ENCODE peak calls at places on chromosomes 3 and 15, in nine cellular contexts. One of them, this sample, is unnamed.

GRCh38 chr3:125401402-125401801 is 26.3 kb upstream of the ZNF148 start:
- DNase-seq in putamen: no peak
- DNase-seq in ELR: peak
- DNase-seq in activated T-cell treated with anti-CD3 and anti-CD28 coated beads for 1 hour: no peak
- DNase-seq in heart right ventricle: no peak
- DNase-seq in GOT3: no peak
- DNase-seq in ELF-1: no peak
- DNase-seq in AG20443: peak
- DNase-seq in SJSA1: peak
- DNase-seq in this sample: no peak

GRCh38 chr15:70054366-70054765 is 43.4 kb downstream of the TLE3 start:
- DNase-seq in putamen: no peak
- DNase-seq in ELR: no peak
- DNase-seq in activated T-cell treated with anti-CD3 and anti-CD28 coated beads for 1 hour: no peak
- DNase-seq in heart right ventricle: no peak
- DNase-seq in GOT3: no peak
- DNase-seq in ELF-1: no peak
- DNase-seq in AG20443: no peak
- DNase-seq in SJSA1: no peak
- DNase-seq in this sample: no peak

GRCh38 chr15:85129881-85130280 is 148.2 kb downstream of the PDE8A start:
- DNase-seq in putamen: no peak
- DNase-seq in ELR: no peak
- DNase-seq in activated T-cell treated with anti-CD3 and anti-CD28 coated beads for 1 hour: no peak
- DNase-seq in heart right ventricle: no peak
- DNase-seq in GOT3: no peak
- DNase-seq in ELF-1: no peak
- DNase-seq in AG20443: no peak
- DNase-seq in SJSA1: no peak
- DNase-seq in this sample: no peak

GRCh38 chr3:30520695-30521094 is 85.7 kb upstream of the TGFBR2 start:
- DNase-seq in putamen: no peak
- DNase-seq in ELR: no peak
- DNase-seq in activated T-cell treated with anti-CD3 and anti-CD28 coated beads for 1 hour: no peak
- DNase-seq in heart right ventricle: no peak
- DNase-seq in GOT3: no peak
- DNase-seq in ELF-1: no peak
- DNase-seq in AG20443: no peak
- DNase-seq in SJSA1: peak
- DNase-seq in this sample: no peak

GRCh38 chr15:59005579-59005978 is 18.1 kb downstream of the RNF111 start:
- DNase-seq in putamen: no peak
- DNase-seq in ELR: peak
- DNase-seq in activated T-cell treated with anti-CD3 and anti-CD28 coated beads for 1 hour: no peak
- DNase-seq in heart right ventricle: no peak
- DNase-seq in GOT3: no peak
- DNase-seq in ELF-1: no peak
- DNase-seq in AG20443: no peak
- DNase-seq in SJSA1: no peak
- DNase-seq in this sample: no peak

GRCh38 chr3:194090716-194091115 is 45.2 kb upstream of the HES1 start:
- DNase-seq in putamen: no peak
- DNase-seq in ELR: no peak
- DNase-seq in activated T-cell treated with anti-CD3 and anti-CD28 coated beads for 1 hour: no peak
- DNase-seq in heart right ventricle: no peak
- DNase-seq in GOT3: no peak
- DNase-seq in ELF-1: no peak
- DNase-seq in AG20443: no peak
- DNase-seq in SJSA1: no peak
- DNase-seq in this sample: no peak

GRCh38 chr15:98853161-98853560 is 154.4 kb downstream of the PGPEP1L start:
- DNase-seq in putamen: peak
- DNase-seq in ELR: peak
- DNase-seq in activated T-cell treated with anti-CD3 and anti-CD28 coated beads for 1 hour: peak
- DNase-seq in heart right ventricle: peak
- DNase-seq in GOT3: peak
- DNase-seq in ELF-1: peak
- DNase-seq in AG20443: peak
- DNase-seq in SJSA1: peak
- DNase-seq in this sample: peak

GRCh38 chr3:196666001-196666867 is 26.7 kb downstream of the NRROS start:
- DNase-seq in putamen: no peak
- DNase-seq in ELR: peak
- DNase-seq in activated T-cell treated with anti-CD3 and anti-CD28 coated beads for 1 hour: no peak
- DNase-seq in heart right ventricle: no peak
- DNase-seq in GOT3: peak
- DNase-seq in ELF-1: peak
- DNase-seq in AG20443: peak
- DNase-seq in SJSA1: peak
- DNase-seq in this sample: no peak

GRCh38 chr15:90482124-90483011 is 47.4 kb upstream of the CRTC3 start:
- DNase-seq in putamen: peak
- DNase-seq in ELR: peak
- DNase-seq in activated T-cell treated with anti-CD3 and anti-CD28 coated beads for 1 hour: peak
- DNase-seq in heart right ventricle: no peak
- DNase-seq in GOT3: no peak
- DNase-seq in ELF-1: no peak
- DNase-seq in AG20443: peak
- DNase-seq in SJSA1: peak
- DNase-seq in this sample: no peak

GRCh38 chr3:125207507-125207906 is 5.0 kb downstream of the SLC12A8 start:
- DNase-seq in putamen: no peak
- DNase-seq in ELR: no peak
- DNase-seq in activated T-cell treated with anti-CD3 and anti-CD28 coated beads for 1 hour: no peak
- DNase-seq in heart right ventricle: no peak
- DNase-seq in GOT3: no peak
- DNase-seq in ELF-1: no peak
- DNase-seq in AG20443: no peak
- DNase-seq in SJSA1: no peak
- DNase-seq in this sample: no peak

GRCh38 chr3:185645596-185646381 is 59.7 kb downstream of the SENP2 start:
- DNase-seq in putamen: no peak
- DNase-seq in ELR: no peak
- DNase-seq in activated T-cell treated with anti-CD3 and anti-CD28 coated beads for 1 hour: no peak
- DNase-seq in heart right ventricle: no peak
- DNase-seq in GOT3: no peak
- DNase-seq in ELF-1: peak
- DNase-seq in AG20443: no peak
- DNase-seq in SJSA1: no peak
- DNase-seq in this sample: no peak

GRCh38 chr3:86973440-86973839 is 17.5 kb downstream of the VGLL3 start:
- DNase-seq in putamen: no peak
- DNase-seq in ELR: peak
- DNase-seq in activated T-cell treated with anti-CD3 and anti-CD28 coated beads for 1 hour: no peak
- DNase-seq in heart right ventricle: no peak
- DNase-seq in GOT3: no peak
- DNase-seq in ELF-1: no peak
- DNase-seq in AG20443: peak
- DNase-seq in SJSA1: peak
- DNase-seq in this sample: no peak

GRCh38 chr3:159775372-159775961 is 213.2 kb upstream of the IL12A start:
- DNase-seq in putamen: peak
- DNase-seq in ELR: no peak
- DNase-seq in activated T-cell treated with anti-CD3 and anti-CD28 coated beads for 1 hour: no peak
- DNase-seq in heart right ventricle: peak
- DNase-seq in GOT3: no peak
- DNase-seq in ELF-1: peak
- DNase-seq in AG20443: peak
- DNase-seq in SJSA1: peak
- DNase-seq in this sample: no peak

GRCh38 chr3:142270407-142270806 is 45.0 kb upstream of the GK5 start:
- DNase-seq in putamen: no peak
- DNase-seq in ELR: no peak
- DNase-seq in activated T-cell treated with anti-CD3 and anti-CD28 coated beads for 1 hour: no peak
- DNase-seq in heart right ventricle: no peak
- DNase-seq in GOT3: no peak
- DNase-seq in ELF-1: no peak
- DNase-seq in AG20443: no peak
- DNase-seq in SJSA1: no peak
- DNase-seq in this sample: no peak

GRCh38 chr15:89034305-89034704 is 54.0 kb upstream of the ABHD2 start:
- DNase-seq in putamen: no peak
- DNase-seq in ELR: peak
- DNase-seq in activated T-cell treated with anti-CD3 and anti-CD28 coated beads for 1 hour: no peak
- DNase-seq in heart right ventricle: no peak
- DNase-seq in GOT3: no peak
- DNase-seq in ELF-1: no peak
- DNase-seq in AG20443: no peak
- DNase-seq in SJSA1: no peak
- DNase-seq in this sample: no peak